ENCODE peak calls at places on chromosomes 12 and 14, in six cellular contexts. One of them, this sample, is unnamed.

GRCh38 chr12:96338852-96339478 is 61.3 kb downstream of the CDK17 start:
- DNase-seq in GF-D8: no peak
- DNase-seq in T-helper 1 cell: no peak
- DNase-seq in Ammon's horn: no peak
- DNase-seq in NCI-H774: peak; percentile 4
- DNase-seq in ovary: no peak
- DNase-seq in this sample: no peak

GRCh38 chr12:45324391-45324790 is 108.5 kb downstream of the ANO6 start:
- DNase-seq in GF-D8: no peak
- DNase-seq in T-helper 1 cell: no peak
- DNase-seq in Ammon's horn: no peak
- DNase-seq in NCI-H774: no peak
- DNase-seq in ovary: no peak
- DNase-seq in this sample: no peak

GRCh38 chr12:7989827-7990491 is 42.6 kb upstream of the FOXJ2 start:
- DNase-seq in GF-D8: peak; percentile 98
- DNase-seq in T-helper 1 cell: peak; percentile 37
- DNase-seq in Ammon's horn: no peak
- DNase-seq in NCI-H774: no peak
- DNase-seq in ovary: no peak
- DNase-seq in this sample: no peak

GRCh38 chr14:99672506-99673327 is 11.4 kb upstream of the CYP46A1 start:
- DNase-seq in GF-D8: no peak
- DNase-seq in T-helper 1 cell: no peak
- DNase-seq in Ammon's horn: no peak
- DNase-seq in NCI-H774: no peak
- DNase-seq in ovary: no peak
- DNase-seq in this sample: no peak

GRCh38 chr12:117025481-117026151 is 73.6 kb downstream of the TESC start:
- DNase-seq in GF-D8: peak; percentile 14
- DNase-seq in T-helper 1 cell: peak; percentile 16
- DNase-seq in Ammon's horn: peak; percentile 75
- DNase-seq in NCI-H774: peak; percentile 64
- DNase-seq in ovary: peak; percentile 71
- DNase-seq in this sample: peak; percentile 65

GRCh38 chr14:84541008-84541407 is 988.9 kb upstream of the FLRT2 start:
- DNase-seq in GF-D8: no peak
- DNase-seq in T-helper 1 cell: no peak
- DNase-seq in Ammon's horn: no peak
- DNase-seq in NCI-H774: no peak
- DNase-seq in ovary: no peak
- DNase-seq in this sample: no peak

GRCh38 chr14:104063998-104064397 is 21.5 kb upstream of the ASPG start:
- DNase-seq in GF-D8: no peak
- DNase-seq in T-helper 1 cell: no peak
- DNase-seq in Ammon's horn: no peak
- DNase-seq in NCI-H774: no peak
- DNase-seq in ovary: no peak
- DNase-seq in this sample: no peak

GRCh38 chr12:87849074-87849473 is 180.1 kb downstream of the C12orf50 start:
- DNase-seq in GF-D8: no peak
- DNase-seq in T-helper 1 cell: no peak
- DNase-seq in Ammon's horn: no peak
- DNase-seq in NCI-H774: no peak
- DNase-seq in ovary: no peak
- DNase-seq in this sample: no peak

GRCh38 chr12:5276327-5276880 is 155.5 kb upstream of the NTF3 start:
- DNase-seq in GF-D8: no peak
- DNase-seq in T-helper 1 cell: no peak
- DNase-seq in Ammon's horn: peak; percentile 15
- DNase-seq in NCI-H774: no peak
- DNase-seq in ovary: no peak
- DNase-seq in this sample: no peak

GRCh38 chr12:78916845-78917480 is 52.4 kb downstream of the SYT1 start:
- DNase-seq in GF-D8: no peak
- DNase-seq in T-helper 1 cell: no peak
- DNase-seq in Ammon's horn: no peak
- DNase-seq in NCI-H774: no peak
- DNase-seq in ovary: no peak
- DNase-seq in this sample: no peak

GRCh38 chr12:52270541-52271070 is 3.8 kb upstream of the KRT86 start:
- DNase-seq in GF-D8: no peak
- DNase-seq in T-helper 1 cell: no peak
- DNase-seq in Ammon's horn: no peak
- DNase-seq in NCI-H774: no peak
- DNase-seq in ovary: no peak
- DNase-seq in this sample: no peak

GRCh38 chr14:98244966-98245569 is 1026.9 kb downstream of the BCL11B start:
- DNase-seq in GF-D8: no peak
- DNase-seq in T-helper 1 cell: no peak
- DNase-seq in Ammon's horn: no peak
- DNase-seq in NCI-H774: no peak
- DNase-seq in ovary: no peak
- DNase-seq in this sample: no peak

This sample was measured in NCI-H510A.